ENCODE peak calls at places on chromosomes 5 and 9, in five cellular contexts. P, T, N, L and Q are unnamed samples. For H3K4me1, the result is how much of the 10 kb centered on the place peaks cover.

GRCh38 chr5:17000296-17000939 is 64.3 kb upstream of the MYO10 start:
- DNase-seq in L (no peak), N (no peak), T (no peak), P (peak), Q (peak)

GRCh38 chr9:122058707-122059106 is 34.4 kb downstream of the TTLL11 start:
- DNase-seq in T (no peak), N (no peak), L (no peak), P (no peak), Q (no peak)

GRCh38 chr5:101473483-101473882 is 570.4 kb upstream of the ST8SIA4 start:
- DNase-seq in L (no peak), N (no peak), P (no peak), T (no peak), Q (peak)

GRCh38 chr5:57655228-57655627 is 172.6 kb upstream of the ACTBL2 start:
- DNase-seq in T (no peak), P (no peak), L (no peak), N (no peak), Q (no peak)

GRCh38 chr5:159120446-159120845 is 20.7 kb upstream of the EBF1 start:
- DNase-seq in P (no peak), L (no peak), T (no peak), N (no peak), Q (no peak)

GRCh38 chr5:135386886-135387628 is 12.0 kb downstream of the MACROH2A1 start:
- DNase-seq in T (no peak), L (peak), P (peak), N (peak), Q (peak)

GRCh38 chr5:132272341-132273210 is 15.1 kb downstream of the PDLIM4 start:
- DNase-seq in T (peak), L (peak), P (peak), N (peak), Q (no peak)

GRCh38 chr5:143205386-143205785 is 198.1 kb downstream of the NR3C1 start:
- DNase-seq in L (no peak), P (no peak), N (no peak), T (no peak), Q (peak)

GRCh38 chr9:99264070-99264469 is 42.0 kb downstream of the SEC61B start:
- DNase-seq in L (no peak), P (peak), T (peak), N (no peak), Q (no peak)

GRCh38 chr5:43019293-43019614 is 20.9 kb downstream of the ANXA2R start:
- DNase-seq in N (no peak), L (no peak), T (no peak), P (no peak), Q (peak)

GRCh38 chr9:35549466-35549865 is 55.6 kb upstream of the TESK1 start:
- DNase-seq in P (no peak), L (no peak), N (no peak), T (no peak), Q (no peak)

GRCh38 chr5:1480217-1480616 is 35.0 kb upstream of the SLC6A3 start:
- DNase-seq in L (peak), P (peak), N (peak), T (no peak), Q (no peak)

DNA sequence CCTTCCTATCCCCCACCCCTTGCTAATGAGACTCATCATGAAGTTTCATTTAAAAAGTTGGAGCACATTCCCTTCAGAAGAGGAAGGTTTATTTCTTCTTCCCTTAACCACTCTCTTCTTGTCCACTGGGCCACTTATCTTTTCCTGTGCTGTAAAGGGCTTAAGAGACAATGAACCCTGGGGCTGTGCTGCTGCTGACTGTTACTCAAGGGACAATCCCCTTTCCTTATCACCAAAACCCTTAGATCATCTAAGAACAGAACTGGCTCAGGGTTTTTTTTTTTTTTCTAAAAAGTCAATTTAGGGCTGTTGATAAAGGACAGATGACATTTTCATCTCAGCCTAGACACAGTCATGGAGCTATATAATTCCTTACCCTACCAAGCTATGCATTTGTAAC is 29.6 kb downstream of the CAPSL start:
- DNase-seq in P (no peak), T (no peak), L (no peak), N (no peak), Q (no peak)
- H3K4me1 ChIP-seq in P (under half), T (under half), L (under half), N (under half), Q (under half)

GRCh38 chr9:124410321-124410913 is 4.8 kb downstream of the PSMB7 start:
- DNase-seq in N (no peak), T (no peak), P (no peak), L (no peak), Q (no peak)
- TF ChIP-seq CTCF in N (no peak), T (peak), P (peak), L (no peak), Q (peak)

DNA sequence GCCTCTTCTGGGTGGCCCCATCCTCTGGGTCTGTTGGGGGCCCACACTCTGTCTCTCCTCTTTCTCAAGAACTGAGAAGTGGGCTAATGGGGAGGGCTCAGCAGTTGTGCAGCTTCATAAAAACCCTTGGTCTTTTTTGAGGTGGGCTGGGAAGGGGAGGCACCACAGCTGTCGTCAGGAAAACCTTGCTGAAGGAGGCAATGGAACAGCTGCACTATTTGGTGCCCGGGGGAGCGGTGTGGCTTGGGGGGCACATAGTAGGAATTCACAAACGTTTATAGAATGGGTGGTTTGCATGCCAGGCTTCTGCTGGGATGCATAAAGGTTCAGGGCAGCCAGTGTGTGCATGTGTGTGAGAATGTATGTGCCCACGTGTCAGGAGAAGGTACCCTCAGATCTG is 3.2 kb upstream of the IER5L start:
- DNase-seq in N (no peak), T (no peak), L (no peak), P (no peak), Q (no peak)
- H3K4me1 ChIP-seq in N (under half), T (under half), L (under half), P (half or more), Q (under half)

DNA sequence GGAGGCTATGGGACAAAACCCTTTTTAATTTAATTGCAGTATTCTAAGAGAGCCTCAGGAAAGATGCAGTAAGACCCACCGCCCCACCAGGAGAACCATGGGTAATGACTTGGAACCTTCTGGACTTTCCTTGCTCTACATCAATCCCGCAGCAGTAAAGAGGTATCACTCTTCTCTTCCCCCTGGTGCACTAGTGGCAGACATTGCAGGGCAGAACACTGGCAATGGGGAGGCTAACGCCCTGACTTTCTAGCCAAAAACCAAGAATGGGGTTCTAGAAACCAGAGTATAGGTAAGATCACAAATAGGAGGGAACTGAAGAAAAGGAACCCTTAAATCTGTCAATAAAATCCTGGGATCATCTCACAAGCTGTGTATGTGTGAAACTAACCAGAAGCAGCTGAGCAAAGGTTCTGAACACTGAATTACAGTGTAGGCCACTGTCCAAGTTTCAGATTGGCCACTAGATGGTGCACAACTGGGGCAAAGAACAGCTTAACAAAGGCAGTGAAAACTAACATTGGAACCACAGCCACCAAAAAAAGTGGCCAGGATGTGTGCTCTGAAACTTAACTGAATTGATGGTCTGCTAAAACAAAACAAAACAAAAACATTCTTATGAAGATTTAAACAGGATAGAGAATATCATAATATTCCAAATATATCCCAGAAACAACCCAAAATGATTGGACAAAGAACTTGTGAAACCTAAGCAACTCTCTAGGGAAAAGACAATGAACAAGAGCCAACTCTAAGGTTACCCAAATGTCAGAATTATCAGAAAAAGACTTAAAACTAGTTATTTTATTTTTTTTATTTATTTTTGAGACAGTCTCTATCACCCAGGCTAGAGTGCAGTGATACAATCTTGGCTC is 6.6 kb upstream of the FAM151B start:
- DNase-seq in L (no peak), N (peak), T (peak), P (peak), Q (no peak)
- TF ChIP-seq CTCF in L (peak), N (peak), T (peak), P (peak), Q (peak)

DNA sequence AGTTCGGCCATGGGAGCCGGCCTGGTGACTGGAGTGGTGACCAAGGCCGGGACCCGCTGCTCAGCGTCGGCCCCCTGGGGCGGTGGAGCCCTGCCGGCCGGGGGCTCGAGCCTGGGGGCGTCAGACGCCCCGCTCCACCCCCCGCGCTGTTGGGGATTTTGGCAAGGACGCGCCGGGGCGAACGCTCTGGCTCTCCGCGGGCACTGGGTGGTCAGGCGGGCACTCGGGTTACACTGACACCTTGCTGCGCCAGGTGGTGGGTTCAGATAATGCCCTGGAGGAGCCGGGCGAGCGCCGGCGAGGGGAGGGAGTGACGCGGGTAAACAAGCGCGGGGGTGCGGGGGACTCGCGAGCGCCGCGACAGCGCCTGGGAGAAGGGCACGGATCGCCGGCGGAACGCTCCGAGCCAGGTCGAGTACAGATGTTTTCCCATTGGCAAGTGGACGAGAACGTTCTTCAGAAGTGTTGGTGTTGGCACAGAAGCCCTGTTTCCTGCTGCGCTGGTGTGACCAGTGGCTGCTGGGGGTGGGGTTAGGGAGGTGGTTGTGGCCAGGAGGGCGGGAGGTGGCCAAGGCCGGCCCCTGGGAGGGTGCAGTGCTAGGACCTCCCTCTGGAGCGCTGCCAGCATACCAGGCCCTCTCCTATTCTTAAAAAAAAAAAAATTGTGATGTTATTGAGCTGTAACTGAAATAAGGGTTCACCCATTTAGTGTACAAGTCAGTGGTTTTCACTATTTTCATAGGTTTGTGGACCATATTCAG is 773 bp downstream of the SQSTM1 start:
- DNase-seq in P (peak), L (peak), N (peak), T (peak), Q (peak)
- H3K4me1 ChIP-seq in P (half or more), L (half or more), N (half or more), T (under half), Q (under half)

GRCh38 chr9:91882628-91883027 is 67.4 kb downstream of the ROR2 start:
- DNase-seq in L (no peak), T (no peak), P (no peak), N (no peak), Q (no peak)
- TF ChIP-seq CTCF in L (no peak), T (peak), P (no peak), N (no peak), Q (peak)

DNA sequence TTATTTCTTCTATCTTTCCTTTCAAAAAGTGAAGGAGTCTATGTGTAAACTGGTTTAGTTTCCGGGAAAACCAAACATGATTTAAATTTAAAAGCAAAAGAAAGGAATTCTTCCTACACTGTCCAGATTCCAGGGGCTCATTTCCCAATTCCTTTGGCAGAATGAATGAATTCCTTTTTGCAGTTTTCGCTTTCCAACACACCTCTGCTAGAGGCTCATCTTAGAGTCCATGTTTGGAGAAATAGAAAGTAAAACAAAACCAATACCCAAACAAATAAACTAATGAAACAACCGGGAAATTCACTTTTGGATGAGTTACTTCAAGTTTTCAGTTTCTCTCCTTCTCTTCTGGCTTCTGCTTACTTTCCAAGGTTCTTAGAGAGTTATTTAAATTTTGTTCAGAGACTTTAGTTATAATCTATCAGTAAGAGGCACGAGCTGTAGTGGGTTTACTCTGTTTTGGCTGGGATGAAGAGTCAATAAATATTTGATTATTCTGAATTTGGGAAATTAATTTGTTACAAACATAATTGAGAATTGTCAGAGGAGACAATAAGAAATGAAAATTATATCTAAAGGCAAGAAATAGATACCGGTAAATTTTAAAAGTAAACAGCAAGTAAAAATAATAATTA is 365.0 kb upstream of the CDH9 start:
- DNase-seq in N (no peak), L (no peak), P (peak), T (no peak), Q (no peak)
- H3K4me1 ChIP-seq in N (under half), L (under half), P (under half), T (under half), Q (under half)

GRCh38 chr5:14909369-14909768 is 37.8 kb upstream of the ANKH start:
- DNase-seq in N (no peak), P (no peak), L (no peak), T (no peak), Q (no peak)

GRCh38 chr5:14914603-14915277 is 43.2 kb upstream of the ANKH start:
- DNase-seq in N (no peak), T (no peak), P (no peak), L (no peak), Q (no peak)

GRCh38 chr5:14914193-14914592 is 42.6 kb upstream of the ANKH start:
- DNase-seq in N (no peak), P (no peak), L (no peak), T (no peak), Q (no peak)

GRCh38 chr5:14913141-14913540 is 41.6 kb upstream of the ANKH start:
- DNase-seq in L (no peak), P (no peak), T (no peak), N (no peak), Q (no peak)

DNA sequence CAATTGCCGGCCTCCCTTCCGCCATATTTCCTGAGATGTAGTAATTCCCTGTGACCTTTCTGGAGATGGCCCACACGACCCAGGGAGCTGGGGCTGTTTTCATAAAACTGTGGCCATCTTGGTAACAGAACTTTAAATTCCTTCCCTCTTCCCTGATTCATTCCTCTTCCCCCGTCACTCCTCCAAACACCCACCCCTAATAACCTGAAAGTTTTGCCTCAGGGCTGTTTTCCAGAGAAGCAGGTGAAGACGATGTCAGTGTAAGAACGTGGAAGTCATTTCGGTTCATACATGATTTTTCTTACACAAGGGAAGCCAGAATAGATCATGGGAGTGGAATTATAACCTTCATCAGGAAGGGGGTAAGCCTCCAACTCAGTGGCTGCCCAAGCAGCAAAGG is 40.6 kb upstream of the ANKH start:
- DNase-seq in P (no peak), L (no peak), T (no peak), N (no peak), Q (no peak)
- TF ChIP-seq CTCF in P (no peak), L (no peak), T (no peak), N (no peak), Q (no peak)

GRCh38 chr5:138506370-138507113 is 36.5 kb downstream of the ETF1 start:
- DNase-seq in L (no peak), N (no peak), T (no peak), P (no peak), Q (no peak)
- H3K4me1 ChIP-seq in L (under half), N (under half), T (under half), P (under half), Q (under half)

GRCh38 chr9:129712595-129713524 is 40.0 kb downstream of the PTGES start:
- DNase-seq in L (no peak), N (no peak), T (peak), P (no peak), Q (no peak)
- TF ChIP-seq CTCF in L (no peak), N (no peak), T (no peak), P (no peak), Q (no peak)